ENCODE peak calls at places on chromosomes 16 and 17, in six cellular contexts. T is NCI-H524; Z is amniotic stem cell; V is A549; C is non-pigmented ciliary epithelial cell; J is activated CD8-positive, alpha-beta memory T cell treated with anti-CD3 and anti-CD28 coated beads, Interleukin-2, amount 10 ng/mL, durations not matched to agents 7 days and 5 days. B is an unnamed sample.
A peak's percentile ranks its signal among the peaks of the same experiment; 100 is the strongest.

GRCh38 chr17:3602499-3602898 is 6.7 kb downstream of the TRPV1 start:
- DNase-seq in T (no peak), Z (no peak), V (peak; percentile 70), C (no peak), J (no peak), B (no peak)

GRCh38 chr16:83793179-83793578 is 14.6 kb upstream of the HSBP1 start:
- DNase-seq in T (no peak), Z (no peak), V (no peak), C (no peak), J (no peak), B (no peak)

GRCh38 chr17:50102164-50102991 is 7.2 kb downstream of the PDK2 start:
- DNase-seq in T (no peak), Z (no peak), V (no peak), C (no peak), J (no peak), B (no peak)

GRCh38 chr17:44921122-44921882 is 6.0 kb upstream of the GFAP start:
- DNase-seq in T (peak; percentile 44), Z (no peak), V (no peak), C (no peak), J (no peak), B (no peak)

GRCh38 chr17:66123163-66123562 is 68.8 kb downstream of the CEP112 start:
- DNase-seq in T (no peak), Z (no peak), V (no peak), C (peak; percentile 9), J (no peak), B (peak; percentile 49)

GRCh38 chr16:64629622-64630021 is 492.2 kb downstream of the CDH11 start:
- DNase-seq in T (no peak), Z (no peak), V (no peak), C (no peak), J (no peak), B (no peak)

GRCh38 chr16:5027575-5028235 is 6.0 kb downstream of the NAGPA start:
- DNase-seq in T (no peak), Z (no peak), V (no peak), C (no peak), J (no peak), B (no peak)

GRCh38 chr16:1535391-1536291 is 2.2 kb downstream of the TMEM204 start:
- DNase-seq in T (no peak), Z (no peak), V (no peak), C (no peak), J (peak; percentile 60), B (no peak)

GRCh38 chr16:35497399-35497798 is 2038.0 kb downstream of the TP53TG3F start:
- DNase-seq in T (no peak), Z (no peak), V (no peak), C (no peak), J (no peak), B (no peak)

GRCh38 chr16:74480150-74481029 is 59.1 kb upstream of the CLEC18B start:
- DNase-seq in T (no peak), Z (no peak), V (peak; percentile 89), C (no peak), J (no peak), B (peak; percentile 42)

GRCh38 chr16:66395806-66396555 is 29.5 kb downstream of the CDH5 start:
- DNase-seq in T (no peak), Z (no peak), V (no peak), C (no peak), J (no peak), B (no peak)

GRCh38 chr16:50683689-50684374 is 2.7 kb upstream of the SNX20 start:
- DNase-seq in T (no peak), Z (no peak), V (no peak), C (no peak), J (peak; percentile 90), B (no peak)

GRCh38 chr17:9292563-9292941 is 271.2 kb downstream of the NTN1 start:
- DNase-seq in T (no peak), Z (no peak), V (no peak), C (no peak), J (no peak), B (no peak)

GRCh38 chr16:8589293-8590160 is 784 bp downstream of the TMEM114 start:
- DNase-seq in T (no peak), Z (no peak), V (no peak), C (no peak), J (no peak), B (no peak)

GRCh38 chr16:85894266-85894665 is 4.7 kb upstream of the IRF8 start:
- DNase-seq in T (no peak), Z (no peak), V (peak; percentile 31), C (no peak), J (no peak), B (no peak)

GRCh38 chr17:82267575-82268379 is 5.7 kb downstream of the CSNK1D start:
- DNase-seq in T (no peak), Z (peak; percentile 88), V (peak; percentile 97), C (peak; percentile 91), J (peak; percentile 69), B (peak; percentile 99)

GRCh38 chr17:66466421-66466820 is 164.0 kb downstream of the PRKCA start:
- DNase-seq in T (no peak), Z (no peak), V (no peak), C (no peak), J (no peak), B (no peak)

GRCh38 chr17:10149573-10150399 is 48.6 kb downstream of the GAS7 start:
- DNase-seq in T (no peak), Z (no peak), V (peak; percentile 35), C (peak; percentile 66), J (peak; percentile 54), B (no peak)

GRCh38 chr17:82013341-82013740 is 9.3 kb downstream of the CENPX start:
- DNase-seq in T (no peak), Z (no peak), V (no peak), C (no peak), J (no peak), B (no peak)

GRCh38 chr16:82983390-82983789 is 356.6 kb downstream of the CDH13 start:
- DNase-seq in T (no peak), Z (no peak), V (no peak), C (no peak), J (no peak), B (no peak)

GRCh38 chr16:14278749-14279148 is 207.6 kb downstream of the MRTFB start:
- DNase-seq in T (no peak), Z (no peak), V (no peak), C (no peak), J (no peak), B (no peak)

GRCh38 chr17:67359960-67360817 is 6.2 kb downstream of the PSMD12 start:
- DNase-seq in T (no peak), Z (no peak), V (peak; percentile 60), C (no peak), J (peak; percentile 79), B (peak; percentile 23)

GRCh38 chr17:49434821-49435581 is 20.3 kb upstream of the PHB1 start:
- DNase-seq in T (peak; percentile 42), Z (peak; percentile 2), V (peak; percentile 73), C (no peak), J (peak; percentile 64), B (peak; percentile 45)

GRCh38 chr17:40331743-40332641 is 23.0 kb downstream of the RARA start:
- DNase-seq in T (no peak), Z (no peak), V (peak; percentile 75), C (no peak), J (no peak), B (peak; percentile 98)

B was measured in MG63.